ENCODE peak calls at places on chromosomes 5 and 9, in seven cellular contexts. E is cardiac muscle cell, Q is fibroblast of villous mesenchyme, P is PC-3, M is ovary, H is glutamatergic neuron, R is left ventricle myocardium inferior. G is an unnamed sample.

GRCh38 chr5:50667079-50667652 is 729 bp downstream of the PARP8 start:
- DNase-seq in P (no peak), R (peak; percentile 70), E (peak; percentile 70), M (peak; percentile 62), H (peak; percentile 72), Q (peak; percentile 67), G (peak; percentile 56)

GRCh38 chr5:73826761-73827450 is 200.9 kb downstream of the ARHGEF28 start:
- DNase-seq in P (no peak), E (peak; percentile 42), M (peak; percentile 70), Q (peak; percentile 83), R (no peak), H (no peak), G (no peak)

GRCh38 chr9:89878003-89878411 is 273.2 kb downstream of the GADD45G start:
- DNase-seq in P (no peak), R (no peak), E (no peak), H (peak; percentile 16), Q (no peak), M (peak; percentile 4), G (no peak)

GRCh38 chr5:106121972-106122605 is 1548.6 kb downstream of the EFNA5 start:
- DNase-seq in Q (peak; percentile 15), P (peak; percentile 60), R (no peak), H (peak; percentile 64), M (no peak), E (peak; percentile 48), G (peak; percentile 41)

GRCh38 chr9:119365291-119366027 is 3.8 kb downstream of the BRINP1 start:
- DNase-seq in R (no peak), M (no peak), H (peak; percentile 72), P (peak; percentile 4), E (peak; percentile 20), Q (peak; percentile 16), G (no peak)

GRCh38 chr5:65760504-65761275 is 38.7 kb downstream of the NLN start:
- DNase-seq in R (no peak), E (peak; percentile 88), P (peak; percentile 61), H (no peak), Q (peak; percentile 17), M (no peak), G (peak; percentile 30)

GRCh38 chr5:169748189-169748588 is 111.1 kb downstream of the DOCK2 start:
- DNase-seq in E (no peak), P (no peak), Q (no peak), M (no peak), H (no peak), R (no peak), G (no peak)

GRCh38 chr5:127074466-127074865 is 1.2 kb upstream of the C5orf63 start:
- DNase-seq in Q (peak; percentile 47), P (no peak), M (no peak), H (no peak), E (no peak), R (no peak), G (no peak)

GRCh38 chr5:62296998-62297397 is 9.0 kb upstream of the KIF2A start:
- DNase-seq in H (no peak), Q (no peak), M (no peak), P (peak; percentile 35), E (no peak), R (no peak), G (no peak)

GRCh38 chr5:59503223-59503622 is 390.3 kb downstream of the PDE4D start:
- DNase-seq in R (no peak), M (no peak), P (no peak), E (no peak), Q (no peak), H (no peak), G (no peak)

GRCh38 chr5:135113323-135113722 is 79.3 kb upstream of the PITX1 start:
- DNase-seq in R (no peak), H (no peak), Q (no peak), P (no peak), E (no peak), M (no peak), G (no peak)

GRCh38 chr5:170382790-170383189 is 6.4 kb downstream of the KCNMB1 start:
- DNase-seq in E (no peak), M (no peak), R (no peak), H (no peak), P (no peak), Q (no peak), G (no peak)

GRCh38 chr5:107796797-107797196 is 126.1 kb upstream of the EFNA5 start:
- DNase-seq in R (no peak), Q (no peak), M (no peak), P (peak; percentile 38), H (no peak), E (no peak), G (no peak)

GRCh38 chr9:126880947-126881332 is 20.5 kb downstream of the ZBTB34 start:
- DNase-seq in Q (no peak), H (no peak), M (no peak), E (no peak), R (no peak), P (no peak), G (no peak)

GRCh38 chr5:142981886-142982820 is 212.0 kb downstream of the ARHGAP26 start:
- DNase-seq in R (peak; percentile 84), H (no peak), M (peak; percentile 68), E (peak; percentile 78), P (peak; percentile 81), Q (peak; percentile 65), G (peak; percentile 66)

GRCh38 chr9:7970666-7971335 is 171.2 kb upstream of the DMAC1 start:
- DNase-seq in H (no peak), R (no peak), P (no peak), Q (no peak), M (no peak), E (peak; percentile 1), G (no peak)

GRCh38 chr5:161966544-161966943 is 101.0 kb upstream of the GABRG2 start:
- DNase-seq in M (no peak), E (no peak), Q (no peak), R (no peak), H (no peak), P (peak; percentile 51), G (no peak)
- TF ChIP-seq CTCF in M (no peak), E (no peak), Q (no peak), R (peak; percentile 41), H (no peak), P (peak; percentile 57), G (no peak)

GRCh38 chr5:139251281-139251687 is 42.3 kb upstream of the MATR3 start:
- DNase-seq in M (no peak), E (no peak), R (no peak), H (no peak), P (peak; percentile 48), Q (no peak), G (no peak)
- TF ChIP-seq CTCF in M (no peak), E (peak; percentile 26), R (peak; percentile 34), H (no peak), P (peak; percentile 63), Q (no peak), G (peak; percentile 36)

DNA sequence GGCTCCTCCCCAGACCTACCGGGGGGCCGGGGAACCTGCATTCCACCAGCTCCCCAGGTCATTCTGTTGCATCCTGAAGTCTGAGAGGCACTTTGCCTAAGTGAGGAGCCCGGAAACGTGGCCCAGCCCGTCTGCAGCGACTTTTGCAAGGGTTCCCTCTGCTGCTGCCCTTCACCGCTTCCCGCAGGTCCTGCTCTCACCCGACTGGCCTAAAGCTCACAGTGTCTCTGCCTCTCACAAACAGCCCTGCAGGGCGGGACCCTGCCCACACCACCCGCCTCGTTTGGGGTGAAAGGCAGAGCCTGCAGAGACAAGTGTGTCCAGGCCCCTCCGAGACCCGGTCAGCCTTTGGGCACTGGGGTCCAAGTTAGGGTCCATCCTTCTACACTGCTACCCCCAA is 9.5 kb upstream of the WDR5 start:
- DNase-seq in H (no peak), M (no peak), Q (no peak), P (no peak), E (no peak), R (no peak), G (no peak)
- TF ChIP-seq CTCF in H (no peak), M (no peak), Q (no peak), P (no peak), E (no peak), R (no peak), G (no peak)

GRCh38 chr9:114392749-114393112 is 4.9 kb upstream of the AKNA start:
- DNase-seq in M (peak; percentile 48), Q (no peak), P (peak; percentile 31), E (no peak), H (no peak), R (no peak), G (no peak)
- TF ChIP-seq CTCF in M (no peak), Q (no peak), P (no peak), E (no peak), H (no peak), R (no peak), G (no peak)

GRCh38 chr9:96113045-96113444 is 188.9 kb downstream of the HSD17B3 start:
- DNase-seq in M (no peak), H (no peak), P (no peak), E (no peak), Q (no peak), R (no peak), G (no peak)
- TF ChIP-seq CTCF in M (no peak), H (no peak), P (no peak), E (no peak), Q (no peak), R (no peak), G (no peak)

GRCh38 chr5:23302438-23302837 is 205.0 kb upstream of the PRDM9 start:
- DNase-seq in P (no peak), E (no peak), R (no peak), H (no peak), Q (no peak), M (no peak), G (no peak)
- TF ChIP-seq CTCF in P (peak; percentile 23), E (no peak), R (no peak), H (no peak), Q (no peak), M (no peak), G (no peak)

DNA sequence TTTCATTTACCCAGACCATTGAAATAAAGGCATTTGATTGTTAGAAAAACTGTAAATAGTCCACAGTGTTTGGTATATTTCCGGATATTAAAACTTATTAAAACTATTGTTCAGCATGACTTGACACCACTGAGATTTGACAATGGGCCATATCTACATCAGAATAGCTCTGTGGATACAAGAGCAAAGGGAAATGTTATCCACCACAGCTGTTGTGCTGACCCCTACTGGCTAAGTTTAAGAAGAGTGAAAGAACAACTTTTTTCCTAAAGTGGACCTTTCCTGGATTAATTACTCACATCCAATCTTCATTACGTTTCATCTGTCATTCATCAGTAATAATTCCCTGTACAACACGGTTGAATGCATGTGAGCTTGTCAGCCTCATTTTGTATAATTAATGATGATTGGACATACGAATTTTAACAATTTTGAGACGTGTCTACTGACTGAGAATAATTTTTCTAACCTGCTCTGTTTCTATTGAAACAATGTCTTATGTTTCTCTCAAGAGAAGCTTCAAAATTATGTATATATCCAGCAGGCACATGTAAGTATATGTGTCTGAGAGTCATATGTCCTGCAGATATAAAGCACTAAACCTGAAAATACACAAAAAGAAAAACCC is 1952.5 kb downstream of the MAT2B start:
- DNase-seq in P (peak; percentile 29), H (no peak), Q (peak; percentile 46), R (no peak), E (peak; percentile 62), M (no peak), G (peak; percentile 42)
- TF ChIP-seq CTCF in P (peak; percentile 51), H (peak; percentile 67), Q (peak; percentile 66), R (peak; percentile 18), E (peak; percentile 61), M (no peak), G (no peak)